ENCODE peak calls at places on chromosomes 7 and 10, in four cellular contexts. Q is GM12878, N is GM23338, U is HCT116. A is an unnamed sample.

GRCh38 chr7:47582748-47583740 is 1.1 kb upstream of the TNS3 start:
- DNase-seq in Q (no peak), N (no peak), U (no peak), A (no peak)

GRCh38 chr7:114356133-114356532 is 58.5 kb upstream of the FOXP2 start:
- DNase-seq in Q (no peak), N (no peak), U (no peak), A (no peak)

GRCh38 chr7:1562611-1563051 is 6.6 kb upstream of the TMEM184A start:
- DNase-seq in Q (no peak), N (no peak), U (no peak), A (no peak)

GRCh38 chr7:43022008-43022407 is 89.8 kb downstream of the MRPL32 start:
- DNase-seq in Q (no peak), N (no peak), U (no peak), A (no peak)

GRCh38 chr7:9937944-9938631 is 1035.6 kb upstream of the PHF14 start:
- DNase-seq in Q (no peak), N (peak; percentile 62), U (no peak), A (no peak)

GRCh38 chr7:781936-782529 is 50.2 kb upstream of the SUN1 start:
- DNase-seq in Q (no peak), N (no peak), U (no peak), A (no peak)

GRCh38 chr10:31580646-31581045 is 261.6 kb downstream of the ZEB1 start:
- DNase-seq in Q (no peak), N (no peak), U (no peak), A (no peak)

GRCh38 chr10:37434091-37434490 is 308.7 kb downstream of the ANKRD30A start:
- DNase-seq in Q (no peak), N (no peak), U (no peak), A (no peak)

GRCh38 chr7:11228515-11228914 is 254.8 kb downstream of the PHF14 start:
- DNase-seq in Q (no peak), N (no peak), U (no peak), A (no peak)

GRCh38 chr7:84057576-84057975 is 137.0 kb downstream of the SEMA3A start:
- DNase-seq in Q (no peak), N (no peak), U (no peak), A (no peak)

GRCh38 chr7:158590181-158590530 is 2.5 kb upstream of the PTPRN2 start:
- DNase-seq in Q (no peak), N (no peak), U (no peak), A (no peak)

GRCh38 chr7:18754766-18755165 is 259.2 kb downstream of the HDAC9 start:
- DNase-seq in Q (no peak), N (no peak), U (no peak), A (no peak)

GRCh38 chr7:90271753-90272152 is 26.8 kb downstream of the CFAP69 start:
- DNase-seq in Q (no peak), N (no peak), U (no peak), A (no peak)

GRCh38 chr10:133159950-133160812 is at the start of gene KNDC1:
- DNase-seq in Q (no peak), N (peak; percentile 75), U (no peak), A (no peak)

GRCh38 chr10:33154590-33154989 is 179.9 kb downstream of the NRP1 start:
- DNase-seq in Q (no peak), N (no peak), U (no peak), A (no peak)

GRCh38 chr7:40356312-40356711 is 221.5 kb downstream of the SUGCT start:
- DNase-seq in Q (no peak), N (no peak), U (no peak), A (no peak)

GRCh38 chr10:30491832-30492530 is 58.0 kb downstream of the MAP3K8 start:
- DNase-seq in Q (no peak), N (no peak), U (no peak), A (no peak)

GRCh38 chr10:30490289-30491000 is 56.5 kb downstream of the MAP3K8 start:
- DNase-seq in Q (no peak), N (no peak), U (no peak), A (no peak)

GRCh38 chr10:30493609-30494530 is 59.9 kb downstream of the MAP3K8 start:
- DNase-seq in Q (no peak), N (no peak), U (no peak), A (no peak)

GRCh38 chr10:30489291-30489823 is 55.4 kb downstream of the MAP3K8 start:
- DNase-seq in Q (no peak), N (no peak), U (no peak), A (no peak)

GRCh38 chr10:30491204-30491603 is 57.2 kb downstream of the MAP3K8 start:
- DNase-seq in Q (no peak), N (no peak), U (no peak), A (no peak)
- H3K4me1 ChIP-seq in Q (peaks cover 78% of the 10 kb centered on the region), N (no peaks in the 10 kb centered on the region), U (no peaks in the 10 kb centered on the region), A (no peaks in the 10 kb centered on the region)

DNA sequence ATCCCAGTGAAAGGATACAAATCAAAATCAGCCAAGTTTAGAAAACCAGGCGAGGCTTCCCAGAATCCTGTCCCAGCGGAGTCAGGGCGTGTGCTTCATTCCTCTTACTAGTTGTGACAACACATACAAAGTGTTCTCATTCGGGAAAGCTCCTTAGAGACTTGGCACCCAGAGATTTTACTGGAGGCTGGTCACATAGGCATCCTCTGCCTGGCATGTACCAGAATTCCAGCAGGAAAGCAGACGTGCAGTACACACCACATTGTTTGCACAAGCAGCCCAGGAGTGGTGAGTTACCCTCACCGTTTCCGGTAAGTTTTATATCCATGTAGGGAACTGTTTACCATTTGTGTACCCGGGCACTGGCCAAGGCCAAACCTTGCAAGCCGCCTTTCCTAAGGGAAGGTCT is 34.9 kb downstream of the MMRN2 start:
- DNase-seq in Q (no peak), N (no peak), U (no peak), A (no peak)
- TF ChIP-seq POLR2AphosphoS5 in Q (no peak), N (no peak), U (no peak), A (no peak)

DNA sequence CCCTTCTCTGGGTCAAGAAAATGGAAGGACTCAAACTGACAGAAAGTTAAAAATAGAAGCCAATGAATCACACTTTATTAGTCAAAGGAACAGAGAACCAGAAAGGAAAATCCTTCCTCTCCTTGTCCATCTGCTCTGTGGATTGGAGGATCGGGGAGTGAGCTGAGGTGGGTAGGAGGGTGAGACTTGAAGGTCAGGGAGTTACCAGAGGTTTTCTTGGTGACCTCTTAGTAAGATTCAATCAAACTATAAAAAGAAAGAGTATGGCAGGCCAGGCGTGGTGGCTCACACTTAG is 12.2 kb downstream of the TLX1 start:
- DNase-seq in Q (no peak), N (no peak), U (no peak), A (no peak)
- H3K27me3 ChIP-seq in Q (peaks cover 27% of the 10 kb centered on the region), N (peaks cover 100% of the 10 kb centered on the region), U (no peaks in the 10 kb centered on the region), A (peaks cover 97% of the 10 kb centered on the region)

GRCh38 chr10:80466724-80467326 is 12.7 kb downstream of the TSPAN14 start:
- DNase-seq in Q (no peak), N (no peak), U (no peak), A (no peak)
- H3K4me1 ChIP-seq in Q (peaks cover 77% of the 10 kb centered on the region), N (peaks cover 57% of the 10 kb centered on the region), U (peaks cover 66% of the 10 kb centered on the region), A (peaks cover 33% of the 10 kb centered on the region)

GRCh38 chr7:138188290-138188858 is 112.1 kb downstream of the AKR1D1 start:
- DNase-seq in Q (no peak), N (no peak), U (no peak), A (no peak)

GRCh38 chr7:138185132-138185908 is 109.1 kb downstream of the AKR1D1 start:
- DNase-seq in Q (no peak), N (no peak), U (no peak), A (no peak)

GRCh38 chr7:138186951-138187351 is 110.7 kb downstream of the AKR1D1 start:
- DNase-seq in Q (no peak), N (no peak), U (no peak), A (no peak)

DNA sequence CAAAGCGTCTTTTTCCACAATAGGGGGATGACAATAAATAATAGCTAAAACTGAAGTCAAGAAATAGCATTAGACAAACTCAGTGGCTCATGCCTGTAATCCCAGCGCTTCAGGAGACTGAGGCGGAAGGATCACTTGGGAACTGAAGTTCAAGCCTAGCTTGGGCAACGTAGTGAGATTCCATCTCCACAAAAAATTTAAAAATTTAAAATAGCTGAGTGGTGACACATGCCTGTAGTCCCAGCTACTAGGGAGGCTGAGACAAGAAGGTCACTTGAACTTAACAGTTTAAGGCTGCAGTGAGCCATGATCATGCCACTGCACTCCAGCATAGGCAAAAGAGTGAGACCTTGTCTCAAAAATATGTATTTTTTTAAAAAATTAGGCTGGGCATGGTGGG is 107.9 kb downstream of the AKR1D1 start:
- DNase-seq in Q (no peak), N (no peak), U (no peak), A (no peak)
- TF ChIP-seq POLR2AphosphoS5 in Q (no peak), N (no peak), U (no peak), A (no peak)

GRCh38 chr7:27182285-27182827 is 2.7 kb downstream of the HOXA11 start:
- DNase-seq in Q (no peak), N (no peak), U (no peak), A (peak; percentile 46)
- H3K27me3 ChIP-seq in Q (peaks cover 23% of the 10 kb centered on the region), N (peaks cover 100% of the 10 kb centered on the region), U (no peaks in the 10 kb centered on the region), A (peaks cover 89% of the 10 kb centered on the region)

GRCh38 chr10:43396061-43396927 is 12.7 kb downstream of the HNRNPF start:
- DNase-seq in Q (no peak), N (peak; percentile 83), U (no peak), A (peak; percentile 60)
- H3K4me1 ChIP-seq in Q (peaks cover 29% of the 10 kb centered on the region), N (peaks cover 44% of the 10 kb centered on the region), U (peaks cover 32% of the 10 kb centered on the region), A (no peaks in the 10 kb centered on the region)

GRCh38 chr7:88239852-88240251 is 20.0 kb upstream of the SRI start:
- DNase-seq in Q (no peak), N (no peak), U (no peak), A (no peak)

GRCh38 chr7:88244287-88244686 is 24.4 kb upstream of the SRI start:
- DNase-seq in Q (no peak), N (no peak), U (no peak), A (no peak)

DNA sequence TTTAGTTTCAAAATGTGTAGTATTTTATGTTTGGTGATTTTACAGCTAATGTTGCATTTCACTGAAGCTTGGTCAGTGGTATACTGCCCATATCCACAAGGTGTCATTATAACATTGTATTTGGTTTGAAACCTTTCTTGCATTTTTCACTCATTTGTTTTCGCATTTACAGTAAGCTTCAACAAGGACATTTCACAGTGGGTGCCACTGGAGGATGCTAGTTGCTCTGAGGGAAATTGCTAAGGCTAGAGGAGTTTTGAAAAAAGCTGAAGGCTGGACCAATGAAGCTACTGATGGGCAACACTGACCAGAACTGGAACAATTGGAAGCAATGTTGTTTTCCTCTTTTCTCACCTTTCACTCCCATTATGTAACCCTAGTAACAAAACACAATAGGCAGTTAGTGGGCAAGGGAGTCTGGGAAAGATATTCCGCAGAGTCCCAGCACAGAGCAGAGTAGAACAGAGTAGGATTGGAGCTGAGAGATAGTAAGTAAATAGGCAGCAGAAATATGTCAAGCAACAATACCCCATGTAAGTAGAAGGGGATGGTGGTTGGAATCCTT is 23.6 kb upstream of the SRI start:
- DNase-seq in Q (peak; percentile 7), N (peak; percentile 78), U (peak; percentile 60), A (no peak)
- TF ChIP-seq POLR2AphosphoS5 in Q (no peak), N (no peak), U (no peak), A (no peak)

GRCh38 chr10:100482181-100482833 is 19.5 kb downstream of the WNT8B start:
- DNase-seq in Q (no peak), N (peak; percentile 89), U (peak; percentile 13), A (peak; percentile 37)

GRCh38 chr10:100479059-100479458 is 16.2 kb downstream of the WNT8B start:
- DNase-seq in Q (no peak), N (no peak), U (no peak), A (no peak)

GRCh38 chr10:100481462-100482081 is 18.8 kb downstream of the WNT8B start:
- DNase-seq in Q (peak; percentile 84), N (peak; percentile 92), U (peak; percentile 89), A (peak; percentile 88)

GRCh38 chr10:100480002-100480401 is 17.2 kb downstream of the WNT8B start:
- DNase-seq in Q (no peak), N (no peak), U (no peak), A (no peak)

GRCh38 chr10:100477970-100478369 is 15.2 kb downstream of the WNT8B start:
- DNase-seq in Q (no peak), N (no peak), U (no peak), A (no peak)
- H3K27me3 ChIP-seq in Q (no peaks in the 10 kb centered on the region), N (peaks cover 49% of the 10 kb centered on the region), U (peaks cover 22% of the 10 kb centered on the region), A (peaks cover 28% of the 10 kb centered on the region)